ENCODE peak calls at places on chromosomes 6 and 20, in eight cellular contexts. One of them, this sample, is unnamed.

GRCh38 chr6:80548496-80548895 is 442.0 kb downstream of the BCKDHB start:
- DNase-seq in prostate gland: no peak
- DNase-seq in heart left ventricle: no peak
- DNase-seq in ovary: no peak
- DNase-seq in IMR-90: peak; percentile 51
- DNase-seq in HCT116: no peak
- DNase-seq in HepG2: no peak
- DNase-seq in transverse colon: no peak
- DNase-seq in this sample: peak; percentile 32

GRCh38 chr6:96015791-96016776 is at the start of gene FUT9:
- DNase-seq in HCT116: no peak
- DNase-seq in prostate gland: peak; percentile 5
- DNase-seq in transverse colon: no peak
- DNase-seq in heart left ventricle: no peak
- DNase-seq in ovary: no peak
- DNase-seq in HepG2: no peak
- DNase-seq in IMR-90: no peak
- DNase-seq in this sample: peak; percentile 19

GRCh38 chr6:43076928-43077809 is 1.1 kb downstream of the PTK7 start:
- DNase-seq in HCT116: no peak
- DNase-seq in HepG2: peak; percentile 50
- DNase-seq in transverse colon: no peak
- DNase-seq in IMR-90: peak; percentile 38
- DNase-seq in prostate gland: no peak
- DNase-seq in ovary: peak; percentile 66
- DNase-seq in heart left ventricle: no peak
- DNase-seq in this sample: no peak

GRCh38 chr6:10451828-10452509 is 37.1 kb upstream of the TFAP2A start:
- DNase-seq in ovary: peak; percentile 38
- DNase-seq in transverse colon: no peak
- DNase-seq in HCT116: peak; percentile 90
- DNase-seq in HepG2: no peak
- DNase-seq in heart left ventricle: no peak
- DNase-seq in IMR-90: peak; percentile 50
- DNase-seq in prostate gland: peak; percentile 51
- DNase-seq in this sample: peak; percentile 35

GRCh38 chr6:14721103-14721758 is 524.6 kb upstream of the JARID2 start:
- DNase-seq in HepG2: peak; percentile 32
- DNase-seq in ovary: no peak
- DNase-seq in HCT116: no peak
- DNase-seq in heart left ventricle: no peak
- DNase-seq in prostate gland: no peak
- DNase-seq in IMR-90: peak; percentile 49
- DNase-seq in transverse colon: no peak
- DNase-seq in this sample: no peak

GRCh38 chr6:11083491-11083890 is 10.1 kb upstream of the SMIM13 start:
- DNase-seq in HepG2: no peak
- DNase-seq in heart left ventricle: no peak
- DNase-seq in ovary: no peak
- DNase-seq in IMR-90: peak; percentile 89
- DNase-seq in HCT116: no peak
- DNase-seq in prostate gland: no peak
- DNase-seq in transverse colon: no peak
- DNase-seq in this sample: no peak

GRCh38 chr6:76876922-76877553 is 586.3 kb downstream of the HTR1B start:
- DNase-seq in HCT116: no peak
- DNase-seq in IMR-90: peak; percentile 12
- DNase-seq in transverse colon: peak; percentile 33
- DNase-seq in prostate gland: peak; percentile 36
- DNase-seq in HepG2: peak; percentile 65
- DNase-seq in heart left ventricle: no peak
- DNase-seq in ovary: no peak
- DNase-seq in this sample: peak; percentile 82

GRCh38 chr20:39581034-39581433 is 618.9 kb downstream of the DHX35 start:
- DNase-seq in HepG2: no peak
- DNase-seq in IMR-90: no peak
- DNase-seq in transverse colon: no peak
- DNase-seq in ovary: no peak
- DNase-seq in heart left ventricle: no peak
- DNase-seq in HCT116: no peak
- DNase-seq in prostate gland: no peak
- DNase-seq in this sample: no peak

GRCh38 chr6:34132486-34133185 is 13.3 kb downstream of the GRM4 start:
- DNase-seq in heart left ventricle: peak; percentile 40
- DNase-seq in prostate gland: no peak
- DNase-seq in HepG2: peak; percentile 17
- DNase-seq in IMR-90: peak; percentile 23
- DNase-seq in transverse colon: no peak
- DNase-seq in ovary: peak; percentile 69
- DNase-seq in HCT116: no peak
- DNase-seq in this sample: peak; percentile 50

GRCh38 chr6:158571826-158572652 is 12.1 kb downstream of the TMEM181 start:
- DNase-seq in heart left ventricle: no peak
- DNase-seq in ovary: no peak
- DNase-seq in prostate gland: no peak
- DNase-seq in HCT116: no peak
- DNase-seq in HepG2: peak; percentile 94
- DNase-seq in transverse colon: peak; percentile 87
- DNase-seq in IMR-90: no peak
- DNase-seq in this sample: no peak

GRCh38 chr6:31308050-31308844 is 36.4 kb upstream of the HLA-C start:
- DNase-seq in prostate gland: peak; percentile 76
- DNase-seq in ovary: no peak
- DNase-seq in HepG2: no peak
- DNase-seq in IMR-90: no peak
- DNase-seq in HCT116: no peak
- DNase-seq in transverse colon: peak; percentile 73
- DNase-seq in heart left ventricle: no peak
- DNase-seq in this sample: peak; percentile 81

GRCh38 chr6:119037941-119038623 is 40.4 kb downstream of the FAM184A start:
- DNase-seq in IMR-90: no peak
- DNase-seq in HepG2: no peak
- DNase-seq in transverse colon: no peak
- DNase-seq in prostate gland: no peak
- DNase-seq in HCT116: no peak
- DNase-seq in ovary: no peak
- DNase-seq in heart left ventricle: no peak
- DNase-seq in this sample: no peak

GRCh38 chr6:161161889-161162624 is 111.8 kb downstream of the AGPAT4 start:
- DNase-seq in prostate gland: peak; percentile 40
- DNase-seq in heart left ventricle: no peak
- DNase-seq in IMR-90: peak; percentile 59
- DNase-seq in transverse colon: no peak
- DNase-seq in HepG2: no peak
- DNase-seq in HCT116: no peak
- DNase-seq in ovary: no peak
- DNase-seq in this sample: no peak

GRCh38 chr6:24918641-24919403 is 16.9 kb downstream of the RIPOR2 start:
- DNase-seq in IMR-90: no peak
- DNase-seq in transverse colon: no peak
- DNase-seq in HepG2: no peak
- DNase-seq in ovary: no peak
- DNase-seq in heart left ventricle: peak; percentile 32
- DNase-seq in prostate gland: no peak
- DNase-seq in HCT116: no peak
- DNase-seq in this sample: no peak

DNA sequence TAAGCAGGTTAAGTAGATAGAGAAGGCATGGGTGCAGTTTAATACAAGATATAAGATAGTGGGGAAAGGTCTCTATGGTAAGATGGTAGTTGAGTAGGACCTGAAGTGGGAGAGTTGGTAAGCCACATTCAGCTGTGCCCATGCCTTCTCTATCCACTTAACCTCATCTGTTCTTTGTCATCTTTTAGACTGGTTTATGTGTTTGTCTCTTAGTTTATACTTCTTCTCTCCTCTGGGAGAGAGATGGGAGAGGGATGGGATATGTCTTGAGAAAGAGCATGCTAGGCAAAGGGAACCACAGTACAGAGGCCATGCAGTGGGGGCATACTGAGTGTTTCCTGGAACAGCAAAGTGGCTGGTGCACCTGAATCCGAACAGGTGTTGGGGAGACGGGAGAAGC is 46.7 kb downstream of the KIZ start:
- DNase-seq in prostate gland: no peak
- DNase-seq in transverse colon: no peak
- DNase-seq in IMR-90: no peak
- DNase-seq in HepG2: no peak
- DNase-seq in HCT116: no peak
- DNase-seq in heart left ventricle: no peak
- DNase-seq in ovary: no peak
- DNase-seq in this sample: no peak
- H3K4me3 ChIP-seq in prostate gland: no peak overlapping the region
- H3K4me3 ChIP-seq in transverse colon: no peak overlapping the region
- H3K4me3 ChIP-seq in IMR-90: no peak overlapping the region
- H3K4me3 ChIP-seq in HepG2: no peak overlapping the region
- H3K4me3 ChIP-seq in HCT116: no peak overlapping the region
- H3K4me3 ChIP-seq in heart left ventricle: no peak overlapping the region
- H3K4me3 ChIP-seq in ovary: no peak overlapping the region
- H3K4me3 ChIP-seq in this sample: no peak overlapping the region

DNA sequence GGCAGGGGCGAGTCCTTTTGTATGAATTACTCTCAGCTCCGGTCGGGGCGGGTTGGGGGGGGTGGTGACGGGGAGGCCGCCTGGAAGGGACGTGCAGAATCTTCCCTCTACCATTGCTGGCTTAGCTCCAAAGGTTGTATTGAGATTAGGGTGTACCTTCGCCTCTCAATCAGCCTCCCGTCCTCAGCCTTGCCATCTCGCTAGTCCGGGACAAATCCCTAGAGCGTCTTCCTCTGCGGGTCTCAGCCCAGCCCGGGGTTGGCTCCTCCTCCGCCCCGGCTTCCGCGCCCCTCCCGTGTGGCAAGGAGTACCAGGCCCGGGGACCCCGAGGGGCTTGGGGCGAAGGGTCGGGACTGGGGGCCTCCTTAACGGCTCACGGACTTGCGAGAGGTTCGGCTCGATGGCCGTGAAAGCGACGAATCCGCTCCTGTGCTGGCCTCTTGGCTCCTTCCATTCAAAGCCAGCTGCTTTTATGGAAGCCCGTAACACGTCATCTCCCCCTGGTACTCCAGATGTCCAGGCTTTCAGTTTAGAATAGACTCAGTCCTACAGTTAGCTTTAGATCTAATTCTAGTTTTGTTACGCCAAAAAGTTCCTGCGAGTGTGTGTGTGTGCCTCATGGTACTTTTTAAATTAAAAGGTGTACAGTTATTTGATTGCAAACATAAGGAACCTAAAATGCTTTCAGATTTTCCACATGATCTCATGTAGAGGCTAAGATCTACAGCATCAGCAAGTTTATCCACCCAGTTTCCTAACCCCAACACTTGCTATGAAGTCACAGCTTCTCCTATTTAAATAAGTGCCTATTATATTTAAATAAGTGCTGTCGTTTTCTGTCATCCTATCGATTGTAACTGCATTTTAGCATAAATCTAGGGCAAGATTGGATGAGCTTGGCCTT is 771 bp upstream of the EEF1A1 start:
- DNase-seq in IMR-90: peak; percentile 91
- DNase-seq in transverse colon: no peak
- DNase-seq in HCT116: no peak
- DNase-seq in heart left ventricle: peak; percentile 83
- DNase-seq in HepG2: peak; percentile 69
- DNase-seq in ovary: peak; percentile 88
- DNase-seq in prostate gland: no peak
- DNase-seq in this sample: peak; percentile 75
- TF ChIP-seq POLR2A in IMR-90: peak; percentile 56
- TF ChIP-seq POLR2A in transverse colon: no peak
- TF ChIP-seq POLR2A in HCT116: no peak
- TF ChIP-seq POLR2A in heart left ventricle: no peak
- TF ChIP-seq POLR2A in HepG2: peak; percentile 63
- TF ChIP-seq POLR2A in ovary: peak; percentile 43
- TF ChIP-seq POLR2A in prostate gland: no peak
- TF ChIP-seq POLR2A in this sample: no peak

GRCh38 chr6:139427199-139427598 is 52.8 kb upstream of the CITED2 start:
- DNase-seq in heart left ventricle: no peak
- DNase-seq in HepG2: no peak
- DNase-seq in transverse colon: no peak
- DNase-seq in ovary: no peak
- DNase-seq in prostate gland: no peak
- DNase-seq in HCT116: no peak
- DNase-seq in IMR-90: no peak
- DNase-seq in this sample: no peak

GRCh38 chr6:139431602-139431956 is 57.1 kb upstream of the CITED2 start:
- DNase-seq in IMR-90: no peak
- DNase-seq in ovary: no peak
- DNase-seq in HepG2: no peak
- DNase-seq in prostate gland: no peak
- DNase-seq in HCT116: no peak
- DNase-seq in transverse colon: no peak
- DNase-seq in heart left ventricle: no peak
- DNase-seq in this sample: no peak

GRCh38 chr6:139426795-139427194 is 52.3 kb upstream of the CITED2 start:
- DNase-seq in heart left ventricle: no peak
- DNase-seq in ovary: no peak
- DNase-seq in transverse colon: no peak
- DNase-seq in prostate gland: no peak
- DNase-seq in HCT116: no peak
- DNase-seq in IMR-90: no peak
- DNase-seq in HepG2: no peak
- DNase-seq in this sample: no peak

GRCh38 chr6:139430897-139431601 is 56.6 kb upstream of the CITED2 start:
- DNase-seq in transverse colon: no peak
- DNase-seq in heart left ventricle: no peak
- DNase-seq in HepG2: no peak
- DNase-seq in IMR-90: no peak
- DNase-seq in prostate gland: no peak
- DNase-seq in HCT116: no peak
- DNase-seq in ovary: no peak
- DNase-seq in this sample: no peak

DNA sequence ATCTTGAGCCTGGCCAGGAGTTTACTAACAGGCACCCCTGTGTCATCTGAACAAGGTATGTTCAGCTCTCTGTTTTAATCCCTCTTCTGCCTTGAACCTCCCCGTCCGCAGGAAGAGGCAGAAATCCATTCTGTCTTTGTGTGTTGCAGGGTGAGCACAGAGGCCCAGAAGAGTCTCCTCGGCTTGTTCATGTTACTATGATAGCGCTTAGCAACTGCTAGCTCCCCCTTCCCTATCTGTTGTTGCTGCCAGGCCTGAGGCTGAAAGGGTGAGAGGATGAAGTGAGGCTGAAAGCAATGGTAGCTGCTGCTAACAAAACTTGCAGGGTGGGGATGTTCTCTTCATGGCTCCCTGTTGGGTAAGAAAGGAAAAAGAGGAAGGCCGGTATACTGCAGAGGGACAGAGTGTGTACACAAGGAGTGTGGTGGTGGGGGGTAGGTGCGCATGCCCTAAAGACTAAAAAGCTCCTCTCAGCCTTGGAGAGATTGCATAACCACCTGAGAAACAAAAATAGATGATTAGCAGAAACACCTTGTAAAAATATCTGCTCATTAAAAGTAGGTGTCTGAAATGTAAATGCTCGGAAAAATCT is 55.2 kb upstream of the CITED2 start:
- DNase-seq in prostate gland: no peak
- DNase-seq in heart left ventricle: no peak
- DNase-seq in IMR-90: no peak
- DNase-seq in transverse colon: no peak
- DNase-seq in HepG2: no peak
- DNase-seq in HCT116: no peak
- DNase-seq in ovary: no peak
- DNase-seq in this sample: no peak
- H3K4me1 ChIP-seq in prostate gland: no peaks in the 10 kb centered on the region
- H3K4me1 ChIP-seq in heart left ventricle: no peaks in the 10 kb centered on the region
- H3K4me1 ChIP-seq in IMR-90: no peaks in the 10 kb centered on the region
- H3K4me1 ChIP-seq in transverse colon: no peaks in the 10 kb centered on the region
- H3K4me1 ChIP-seq in HepG2: peaks cover 20% of the 10 kb centered on the region
- H3K4me1 ChIP-seq in HCT116: no peaks in the 10 kb centered on the region
- H3K4me1 ChIP-seq in ovary: no peaks in the 10 kb centered on the region
- H3K4me1 ChIP-seq in this sample: no peaks in the 10 kb centered on the region

GRCh38 chr20:63829598-63829942 is 1.5 kb downstream of the ZBTB46 start:
- DNase-seq in heart left ventricle: no peak
- DNase-seq in ovary: no peak
- DNase-seq in transverse colon: no peak
- DNase-seq in prostate gland: no peak
- DNase-seq in HepG2: no peak
- DNase-seq in IMR-90: no peak
- DNase-seq in HCT116: no peak
- DNase-seq in this sample: no peak
- H3K4me3 ChIP-seq in heart left ventricle: peak overlapping the region; percentile 63
- H3K4me3 ChIP-seq in ovary: peak overlapping the region; percentile 61
- H3K4me3 ChIP-seq in transverse colon: no peak overlapping the region
- H3K4me3 ChIP-seq in prostate gland: peak overlapping the region; percentile 72
- H3K4me3 ChIP-seq in HepG2: peak overlapping the region; percentile 78
- H3K4me3 ChIP-seq in IMR-90: peak overlapping the region; percentile 52
- H3K4me3 ChIP-seq in HCT116: no peak overlapping the region
- H3K4me3 ChIP-seq in this sample: peak overlapping the region; percentile 62

This sample was measured in testis.